ENCODE peak calls at places on chromosome 15, in nine cellular contexts. D is tibial artery, U is GM23338, I is hepatocyte, F is PC-3, A is H1, Q is GM12878, P is tibial nerve, E is body of pancreas. B is an unnamed sample.

GRCh38 chr15:71437919-71438318 is 322.6 kb downstream of the THSD4 start:
- DNase-seq in D (no peak), U (no peak), I (no peak), F (peak; percentile 73), A (no peak), Q (no peak), P (no peak), E (no peak), B (no peak)

GRCh38 chr15:92809880-92810361 is 90.2 kb upstream of the CHD2 start:
- DNase-seq in D (no peak), U (no peak), I (peak; percentile 69), F (peak; percentile 32), A (no peak), Q (no peak), P (peak; percentile 50), E (peak; percentile 57), B (no peak)

GRCh38 chr15:90873998-90874605 is 5.7 kb downstream of the FURIN start:
- DNase-seq in D (no peak), U (peak; percentile 57), I (peak; percentile 85), F (peak; percentile 49), A (peak; percentile 71), Q (no peak), P (no peak), E (peak; percentile 87), B (no peak)

GRCh38 chr15:68874788-68875187 is 54.1 kb upstream of the ANP32A start:
- DNase-seq in D (no peak), U (no peak), I (no peak), F (no peak), A (no peak), Q (no peak), P (no peak), E (no peak), B (no peak)

GRCh38 chr15:32722126-32722525 is 4.3 kb downstream of the GREM1 start:
- DNase-seq in D (no peak), U (no peak), I (no peak), F (no peak), A (no peak), Q (no peak), P (no peak), E (no peak), B (no peak)

GRCh38 chr15:65097651-65098263 is 17.2 kb downstream of the UBAP1L start:
- DNase-seq in D (peak; percentile 45), U (no peak), I (no peak), F (no peak), A (no peak), Q (no peak), P (no peak), E (no peak), B (no peak)

GRCh38 chr15:48823237-48823636 is 12.4 kb upstream of the CEP152 start:
- DNase-seq in D (no peak), U (peak; percentile 69), I (no peak), F (no peak), A (no peak), Q (no peak), P (no peak), E (no peak), B (no peak)

GRCh38 chr15:95464091-95464888 is 866.2 kb upstream of the NR2F2 start:
- DNase-seq in D (no peak), U (no peak), I (no peak), F (no peak), A (no peak), Q (no peak), P (no peak), E (peak; percentile 24), B (no peak)

GRCh38 chr15:74519311-74519710 is 21.7 kb upstream of the ARID3B start:
- DNase-seq in D (no peak), U (no peak), I (no peak), F (peak; percentile 57), A (no peak), Q (no peak), P (no peak), E (no peak), B (no peak)

GRCh38 chr15:78072080-78072892 is 5.2 kb downstream of the TBC1D2B start:
- DNase-seq in D (peak; percentile 11), U (no peak), I (peak; percentile 78), F (no peak), A (no peak), Q (no peak), P (peak; percentile 68), E (no peak), B (peak; percentile 81)

GRCh38 chr15:75107905-75108838 is 84.8 kb downstream of the PPCDC start:
- DNase-seq in D (peak; percentile 67), U (no peak), I (peak; percentile 26), F (peak; percentile 91), A (no peak), Q (peak; percentile 74), P (no peak), E (no peak), B (peak; percentile 92)

GRCh38 chr15:69095280-69095679 is 65.2 kb upstream of the GLCE start:
- DNase-seq in D (no peak), U (no peak), I (no peak), F (no peak), A (no peak), Q (no peak), P (no peak), E (no peak), B (no peak)

DNA sequence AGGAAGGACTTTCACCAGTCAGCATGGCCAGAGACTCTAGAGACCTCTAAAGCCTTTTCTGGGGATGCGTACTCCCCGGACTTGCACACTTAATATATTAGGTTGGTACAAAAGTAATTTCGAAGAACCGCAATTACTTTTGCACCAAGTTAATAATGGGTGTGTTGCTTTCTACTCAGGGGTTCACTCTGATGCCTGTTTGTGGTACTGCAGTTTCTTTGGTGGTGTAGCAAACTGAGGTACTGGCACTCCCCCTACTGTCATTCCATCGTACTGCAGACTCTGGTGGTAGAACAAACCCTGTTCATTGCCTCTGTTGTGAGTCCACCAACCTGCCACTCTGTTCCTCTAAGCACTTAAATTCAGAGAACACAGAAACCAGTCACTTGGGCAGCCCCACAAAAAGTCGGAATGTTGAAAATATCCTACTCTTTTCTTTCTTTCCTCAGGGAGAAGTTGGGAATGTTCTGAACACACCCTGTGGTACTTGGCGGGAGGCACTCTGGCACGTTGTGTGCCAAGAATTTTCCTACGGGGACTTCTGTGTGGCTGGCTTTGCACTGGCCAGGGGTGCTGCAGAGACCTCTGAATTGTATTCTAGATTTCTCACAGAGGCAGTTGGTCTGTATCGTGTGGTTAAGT is 46.3 kb downstream of the GABRG3 start:
- DNase-seq in D (no peak), U (peak; percentile 93), I (peak; percentile 85), F (peak; percentile 70), A (peak; percentile 94), Q (peak; percentile 0), P (peak; percentile 68), E (peak; percentile 47), B (no peak)
- TF ChIP-seq CTCF in D (peak; percentile 25), U (peak; percentile 96), I (peak; percentile 89), F (peak; percentile 80), A (peak; percentile 100), Q (peak; percentile 39), P (peak; percentile 72), E (peak; percentile 71), B (peak; percentile 54)

GRCh38 chr15:89446260-89446891 is 50.0 kb downstream of the RHCG start:
- DNase-seq in D (no peak), U (no peak), I (no peak), F (no peak), A (no peak), Q (no peak), P (no peak), E (no peak), B (no peak)
- H3K27me3 ChIP-seq in D (peaks cover 85% of the 10 kb centered on the region), U (peaks cover 3% of the 10 kb centered on the region), I (peaks cover 14% of the 10 kb centered on the region), F (no peaks in the 10 kb centered on the region), A (no peaks in the 10 kb centered on the region), Q (no peaks in the 10 kb centered on the region), P (peaks cover 86% of the 10 kb centered on the region), E (no peaks in the 10 kb centered on the region), B (peaks cover 56% of the 10 kb centered on the region)

GRCh38 chr15:36863551-36863950 is 236.8 kb downstream of the MEIS2 start:
- DNase-seq in D (no peak), U (no peak), I (no peak), F (no peak), A (no peak), Q (no peak), P (no peak), E (no peak), B (no peak)
- H3K36me3 ChIP-seq in D (no peaks in the 10 kb centered on the region), U (no peaks in the 10 kb centered on the region), I (no peaks in the 10 kb centered on the region), F (no peaks in the 10 kb centered on the region), A (no peaks in the 10 kb centered on the region), Q (no peaks in the 10 kb centered on the region), P (no peaks in the 10 kb centered on the region), E (no peaks in the 10 kb centered on the region), B (no peaks in the 10 kb centered on the region)

DNA sequence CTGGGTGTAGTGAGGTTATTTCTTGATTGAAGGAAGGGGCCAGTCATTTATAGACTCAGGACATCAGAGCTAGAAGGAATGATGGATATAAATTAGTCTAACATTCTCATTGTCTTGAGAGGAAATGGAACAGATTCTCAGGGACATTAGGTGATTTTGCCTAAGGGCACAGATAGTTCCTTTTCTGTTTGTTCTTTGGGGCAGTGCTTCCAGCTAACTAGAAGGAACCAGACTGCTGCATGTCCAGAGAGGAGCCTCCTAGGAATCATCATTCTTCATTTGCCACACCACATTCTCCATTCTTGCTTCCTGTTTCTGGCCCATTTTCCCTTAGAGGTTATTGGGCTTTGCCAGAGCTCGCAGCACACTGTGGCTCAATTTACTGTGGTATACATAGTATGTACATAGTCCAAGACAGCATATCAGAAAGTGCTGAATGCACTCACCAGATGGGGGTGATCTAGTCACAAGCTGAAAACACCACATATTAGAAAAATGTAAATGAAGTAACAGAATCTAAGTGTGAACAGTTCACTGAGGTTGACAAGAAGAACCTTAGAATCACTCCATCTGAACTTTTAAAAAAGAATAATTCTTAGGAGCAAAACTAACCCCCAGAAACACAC is 62.7 kb upstream of the MYZAP start:
- DNase-seq in D (no peak), U (no peak), I (no peak), F (no peak), A (no peak), Q (no peak), P (no peak), E (no peak), B (no peak)
- TF ChIP-seq CTCF in D (no peak), U (no peak), I (peak; percentile 20), F (no peak), A (no peak), Q (no peak), P (no peak), E (no peak), B (no peak)

DNA sequence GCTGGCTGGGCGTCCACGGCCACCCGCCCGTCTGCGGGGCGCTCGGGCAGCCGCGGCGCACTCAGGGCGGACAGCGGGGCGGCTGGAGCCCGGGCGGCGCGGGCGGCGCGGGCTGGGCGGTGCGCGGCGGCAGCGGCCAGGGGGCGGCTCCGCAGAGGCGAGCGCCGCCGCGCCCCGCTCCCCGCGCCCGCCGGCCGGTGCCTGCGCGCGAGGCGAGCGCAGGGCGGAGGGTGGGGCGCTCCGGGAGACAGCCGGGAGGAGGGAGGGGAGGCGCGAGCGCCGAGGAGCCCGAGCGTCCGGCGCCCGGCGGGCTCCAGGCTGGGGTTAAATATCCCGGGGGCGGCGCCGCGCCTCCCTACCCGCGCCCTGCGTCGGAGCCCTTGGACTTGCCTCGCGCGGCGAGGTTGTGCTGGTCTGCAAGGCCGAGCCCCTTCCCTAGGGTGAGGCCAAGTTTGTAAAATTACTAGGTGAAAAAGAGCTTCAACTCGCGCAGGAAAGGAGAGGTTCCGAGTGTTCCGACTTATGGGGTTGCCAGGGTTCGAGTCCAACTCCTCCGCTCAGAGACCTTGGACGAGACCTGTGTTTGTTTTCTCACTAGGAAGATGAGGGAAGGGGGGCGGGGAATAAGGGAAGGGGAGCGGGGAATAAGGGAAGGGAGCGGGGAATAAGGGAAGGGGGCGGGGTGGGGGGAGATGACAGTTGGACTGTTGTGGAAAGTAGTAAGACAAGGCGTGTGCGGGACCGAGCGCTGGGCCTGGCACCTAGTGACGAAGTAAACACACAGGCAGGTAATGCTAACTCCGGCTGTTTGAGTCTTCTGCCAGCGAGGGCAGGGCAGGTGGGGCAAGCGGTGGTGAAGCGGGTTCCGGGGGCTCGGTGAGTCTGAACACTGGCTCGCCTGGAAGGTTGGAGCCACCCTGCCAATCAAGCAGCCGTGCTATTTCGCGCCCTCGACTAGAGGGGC is at the start of gene TNFAIP8L3:
- DNase-seq in D (peak; percentile 75), U (peak; percentile 63), I (peak; percentile 57), F (no peak), A (peak; percentile 57), Q (no peak), P (no peak), E (peak; percentile 17), B (no peak)
- H3K27me3 ChIP-seq in D (no peaks in the 10 kb centered on the region), U (peaks cover 72% of the 10 kb centered on the region), I (peaks cover 74% of the 10 kb centered on the region), F (peaks cover 25% of the 10 kb centered on the region), A (peaks cover 16% of the 10 kb centered on the region), Q (peaks cover 26% of the 10 kb centered on the region), P (peaks cover 38% of the 10 kb centered on the region), E (no peaks in the 10 kb centered on the region), B (peaks cover 38% of the 10 kb centered on the region)